ENCODE peak calls at places on chromosomes 16 and 17, in seven cellular contexts. L is CD8-positive, alpha-beta memory T cell; E is fibroblast of lung; C is DND-41; A is OCI-LY7; G is mucosa of descending colon; Q is uterus. X is an unnamed sample.

GRCh38 chr16:23164736-23165135 is 15.5 kb upstream of the USP31 start:
- DNase-seq in E (no peak), Q (no peak), L (no peak), C (no peak), A (no peak), G (no peak), X (no peak)

GRCh38 chr17:32161506-32162365 is 19.4 kb downstream of the RHOT1 start:
- DNase-seq in G (peak; percentile 12), A (no peak), C (no peak), Q (no peak), L (no peak), E (peak; percentile 91), X (no peak)

GRCh38 chr17:78748730-78749317 is 33.2 kb downstream of the CYTH1 start:
- DNase-seq in A (peak; percentile 53), C (peak; percentile 75), E (peak; percentile 77), Q (peak; percentile 55), L (peak; percentile 61), G (peak; percentile 66), X (peak; percentile 74)

GRCh38 chr17:18250259-18250658 is 8.3 kb downstream of the FLII start:
- DNase-seq in C (no peak), Q (no peak), E (no peak), L (no peak), G (peak; percentile 90), A (no peak), X (no peak)

GRCh38 chr17:32503251-32504165 is 16.7 kb downstream of the CDK5R1 start:
- DNase-seq in A (peak; percentile 91), G (no peak), Q (no peak), L (no peak), E (peak; percentile 10), C (peak; percentile 82), X (no peak)

GRCh38 chr17:54891176-54891821 is 9.4 kb upstream of the TOM1L1 start:
- DNase-seq in Q (no peak), A (peak; percentile 32), L (no peak), G (peak; percentile 11), E (peak; percentile 77), C (peak; percentile 6), X (no peak)

GRCh38 chr17:80991645-80992076 is at the start of gene CHMP6:
- DNase-seq in Q (peak; percentile 72), A (peak; percentile 75), C (peak; percentile 72), E (peak; percentile 77), G (peak; percentile 76), L (peak; percentile 48), X (peak; percentile 78)

GRCh38 chr17:31404028-31404949 is 12.8 kb downstream of the RAB11FIP4 start:
- DNase-seq in C (no peak), L (no peak), Q (no peak), G (no peak), A (no peak), E (no peak), X (peak; percentile 39)

GRCh38 chr16:21568502-21569189 is 30.7 kb upstream of the METTL9 start:
- DNase-seq in Q (no peak), E (no peak), G (no peak), L (no peak), A (no peak), C (no peak), X (no peak)

GRCh38 chr17:57948555-57949420 is 6.4 kb downstream of the CUEDC1 start:
- DNase-seq in A (no peak), G (no peak), Q (peak; percentile 57), E (peak; percentile 76), L (no peak), C (no peak), X (no peak)

GRCh38 chr17:42428141-42428944 is 5.3 kb upstream of the CAVIN1 start:
- DNase-seq in Q (no peak), C (peak; percentile 49), E (peak; percentile 95), L (peak; percentile 27), G (peak; percentile 85), A (peak; percentile 74), X (peak; percentile 56)

GRCh38 chr16:68752602-68753001 is 15.5 kb downstream of the CDH1 start:
- DNase-seq in E (no peak), C (no peak), A (no peak), G (peak; percentile 67), Q (no peak), L (no peak), X (no peak)

GRCh38 chr17:63356275-63356905 is 89.7 kb downstream of the CYB561 start:
- DNase-seq in E (peak; percentile 90), C (no peak), A (no peak), G (no peak), L (no peak), Q (peak; percentile 17), X (no peak)

GRCh38 chr16:86768999-86769398 is 190.7 kb downstream of the FOXL1 start:
- DNase-seq in G (no peak), E (peak; percentile 76), L (no peak), A (no peak), C (no peak), Q (no peak), X (peak; percentile 79)

GRCh38 chr17:44928950-44929720 is 13.8 kb upstream of the GFAP start:
- DNase-seq in Q (no peak), C (no peak), G (no peak), A (no peak), L (no peak), E (no peak), X (no peak)

GRCh38 chr17:77641718-77642117 is 316.8 kb upstream of the TNRC6C start:
- DNase-seq in A (no peak), C (no peak), Q (no peak), E (no peak), L (no peak), G (no peak), X (no peak)
- H3K4me3 ChIP-seq in A (no peak overlapping the region), C (no peak overlapping the region), Q (no peak overlapping the region), E (no peak overlapping the region), L (no peak overlapping the region), G (no peak overlapping the region), X (no peak overlapping the region)

DNA sequence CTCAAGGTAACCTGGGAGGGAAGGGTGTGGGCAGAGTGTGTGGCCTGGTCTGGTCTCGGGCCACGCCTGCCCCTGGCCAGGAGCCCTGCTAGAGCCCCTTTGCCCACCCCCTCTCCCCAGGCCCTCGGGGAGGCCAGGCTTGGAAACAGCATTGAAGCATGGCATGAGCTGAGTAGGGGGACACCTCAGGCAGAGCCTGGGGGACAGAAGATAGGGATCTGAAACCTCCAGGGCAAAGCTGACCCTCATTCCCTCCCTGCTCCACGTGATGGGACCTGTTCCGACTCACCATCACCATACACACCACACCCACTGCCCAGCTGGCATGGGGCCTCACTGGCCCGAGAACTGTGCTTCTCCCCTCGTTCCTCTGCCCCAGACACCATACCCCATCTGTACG is 2.5 kb downstream of the RFNG start:
- DNase-seq in L (no peak), E (no peak), G (no peak), Q (no peak), C (no peak), A (no peak), X (no peak)
- H3K4me1 ChIP-seq in L (peaks cover 25% of the 10 kb centered on the region), E (peaks cover 7% of the 10 kb centered on the region), G (peaks cover 21% of the 10 kb centered on the region), Q (peaks cover 28% of the 10 kb centered on the region), C (peaks cover 38% of the 10 kb centered on the region), A (peaks cover 21% of the 10 kb centered on the region), X (no peaks in the 10 kb centered on the region)

GRCh38 chr17:48004973-48005372 is 32.6 kb downstream of the COPZ2 start:
- DNase-seq in C (no peak), G (no peak), Q (no peak), L (no peak), E (no peak), A (no peak), X (no peak)

GRCh38 chr17:48001187-48001586 is 30.3 kb downstream of the CDK5RAP3 start:
- DNase-seq in G (no peak), C (no peak), L (no peak), E (no peak), Q (no peak), A (no peak), X (no peak)

GRCh38 chr17:48002208-48002919 is 31.5 kb downstream of the CDK5RAP3 start:
- DNase-seq in Q (no peak), L (no peak), E (peak; percentile 70), A (peak; percentile 60), C (no peak), G (no peak), X (no peak)

GRCh38 chr17:48002920-48003685 is 32.2 kb downstream of the CDK5RAP3 start:
- DNase-seq in L (no peak), E (no peak), Q (no peak), G (no peak), A (no peak), C (no peak), X (no peak)

GRCh38 chr17:48003686-48004120 is 32.8 kb downstream of the CDK5RAP3 start:
- DNase-seq in Q (no peak), G (no peak), L (no peak), E (no peak), A (no peak), C (no peak), X (no peak)
- H3K4me3 ChIP-seq in Q (no peak overlapping the region), G (no peak overlapping the region), L (no peak overlapping the region), E (no peak overlapping the region), A (no peak overlapping the region), C (no peak overlapping the region), X (no peak overlapping the region)

DNA sequence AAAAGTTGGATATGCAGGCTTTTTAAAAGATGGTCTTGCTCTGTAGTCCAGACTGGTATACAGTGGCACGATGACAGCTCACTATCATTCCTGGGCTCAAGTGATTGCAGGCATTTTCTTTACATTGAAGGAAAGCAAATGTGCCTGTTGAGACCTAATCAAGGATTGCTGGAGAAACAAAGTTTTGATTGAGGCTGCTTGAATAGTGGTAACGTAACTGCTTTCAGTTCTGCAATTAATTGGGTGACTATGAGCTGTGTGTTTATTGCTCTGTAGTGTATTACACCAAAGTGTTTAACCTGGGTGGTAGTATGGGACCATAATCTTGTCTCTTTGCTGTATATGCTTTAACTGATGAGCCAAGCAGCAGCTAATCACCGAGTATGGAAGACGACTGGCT is 2.3 kb downstream of the UBB start:
- DNase-seq in Q (no peak), E (no peak), C (no peak), L (no peak), G (no peak), A (no peak), X (no peak)
- H3K4me1 ChIP-seq in Q (peaks cover 6% of the 10 kb centered on the region), E (peaks cover 4% of the 10 kb centered on the region), C (peaks cover 37% of the 10 kb centered on the region), L (peaks cover 14% of the 10 kb centered on the region), G (peaks cover 23% of the 10 kb centered on the region), A (peaks cover 36% of the 10 kb centered on the region), X (peaks cover 33% of the 10 kb centered on the region)

GRCh38 chr16:77227745-77228144 is 28.5 kb downstream of the SYCE1L start:
- DNase-seq in G (no peak), A (no peak), Q (no peak), E (no peak), L (no peak), C (no peak), X (no peak)
- H3K4me3 ChIP-seq in G (no peak overlapping the region), A (no peak overlapping the region), Q (no peak overlapping the region), E (no peak overlapping the region), L (no peak overlapping the region), C (no peak overlapping the region), X (no peak overlapping the region)

GRCh38 chr17:77284023-77284617 is 143.4 kb downstream of the SEC14L1 start:
- DNase-seq in G (no peak), C (no peak), A (no peak), E (no peak), Q (no peak), L (no peak), X (no peak)
- H3K4me1 ChIP-seq in G (peaks cover 70% of the 10 kb centered on the region), C (peaks cover 15% of the 10 kb centered on the region), A (peaks cover 22% of the 10 kb centered on the region), E (peaks cover 26% of the 10 kb centered on the region), Q (peaks cover 5% of the 10 kb centered on the region), L (peaks cover 14% of the 10 kb centered on the region), X (peaks cover 31% of the 10 kb centered on the region)

DNA sequence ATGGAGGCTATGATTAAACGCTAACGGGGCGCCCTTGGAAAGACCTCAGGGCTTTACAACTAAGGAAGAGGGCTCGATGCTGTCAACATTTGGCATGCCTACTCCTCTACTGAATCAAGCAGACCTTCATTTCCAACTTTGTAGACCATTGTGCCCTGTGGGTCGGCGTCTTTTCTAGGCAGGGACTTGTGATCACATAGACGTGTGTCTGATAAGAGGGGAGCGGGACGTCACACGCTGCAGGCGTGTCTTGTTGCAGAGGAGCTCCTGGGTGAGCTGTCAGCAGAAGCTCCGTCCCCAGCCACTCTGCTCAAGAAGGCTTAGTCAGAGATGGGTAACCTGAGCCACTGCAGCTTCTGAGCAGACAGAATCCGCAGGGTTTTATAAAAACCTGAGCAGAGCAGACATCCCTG is 2.8 kb downstream of the MAPK8IP3 start:
- DNase-seq in G (no peak), C (no peak), E (peak; percentile 48), L (no peak), A (no peak), Q (no peak), X (no peak)
- H3K4me3 ChIP-seq in G (no peak overlapping the region), C (no peak overlapping the region), E (no peak overlapping the region), L (no peak overlapping the region), A (no peak overlapping the region), Q (no peak overlapping the region), X (no peak overlapping the region)